ENCODE peak calls at places on chromosome 22, in eight cellular contexts. One of them, this sample, is unnamed. For H3K27me3, the result is how much of the 10 kb centered on the place peaks cover.

GRCh38 chr22:27372969-27373670 is 428.4 kb downstream of the MN1 start:
- DNase-seq in esophagus squamous epithelium: no peak
- DNase-seq in thyroid gland: peak
- DNase-seq in heart left ventricle: no peak
- DNase-seq in ovary: no peak
- DNase-seq in IMR-90: no peak
- DNase-seq in HCT116: no peak
- DNase-seq in adrenal gland: no peak
- DNase-seq in this sample: no peak

GRCh38 chr22:33787645-33788456 is 132.4 kb downstream of the LARGE1 start:
- DNase-seq in esophagus squamous epithelium: no peak
- DNase-seq in thyroid gland: no peak
- DNase-seq in heart left ventricle: no peak
- DNase-seq in ovary: no peak
- DNase-seq in IMR-90: peak
- DNase-seq in HCT116: no peak
- DNase-seq in adrenal gland: no peak
- DNase-seq in this sample: no peak

GRCh38 chr22:45246060-45246985 is 5.6 kb upstream of the KIAA0930 start:
- DNase-seq in esophagus squamous epithelium: no peak
- DNase-seq in thyroid gland: no peak
- DNase-seq in heart left ventricle: no peak
- DNase-seq in ovary: no peak
- DNase-seq in IMR-90: peak
- DNase-seq in HCT116: peak
- DNase-seq in adrenal gland: no peak
- DNase-seq in this sample: no peak

GRCh38 chr22:22772396-22772795 is 115.2 kb upstream of the IGLL5 start:
- DNase-seq in esophagus squamous epithelium: no peak
- DNase-seq in thyroid gland: no peak
- DNase-seq in heart left ventricle: no peak
- DNase-seq in ovary: no peak
- DNase-seq in IMR-90: no peak
- DNase-seq in HCT116: no peak
- DNase-seq in adrenal gland: no peak
- DNase-seq in this sample: no peak

GRCh38 chr22:30602049-30602448 is 4.9 kb upstream of the TCN2 start:
- DNase-seq in esophagus squamous epithelium: no peak
- DNase-seq in thyroid gland: no peak
- DNase-seq in heart left ventricle: no peak
- DNase-seq in ovary: no peak
- DNase-seq in IMR-90: peak
- DNase-seq in HCT116: peak
- DNase-seq in adrenal gland: no peak
- DNase-seq in this sample: no peak

GRCh38 chr22:46390105-46390651 is 54.7 kb downstream of the TRMU start:
- DNase-seq in esophagus squamous epithelium: no peak
- DNase-seq in thyroid gland: no peak
- DNase-seq in heart left ventricle: no peak
- DNase-seq in ovary: no peak
- DNase-seq in IMR-90: no peak
- DNase-seq in HCT116: no peak
- DNase-seq in adrenal gland: no peak
- DNase-seq in this sample: no peak

GRCh38 chr22:46025225-46025972 is 48.4 kb upstream of the WNT7B start:
- DNase-seq in esophagus squamous epithelium: no peak
- DNase-seq in thyroid gland: no peak
- DNase-seq in heart left ventricle: no peak
- DNase-seq in ovary: peak
- DNase-seq in IMR-90: no peak
- DNase-seq in HCT116: no peak
- DNase-seq in adrenal gland: peak
- DNase-seq in this sample: no peak

GRCh38 chr22:38868886-38869381 is 3.1 kb downstream of the CBX6 start:
- DNase-seq in esophagus squamous epithelium: no peak
- DNase-seq in thyroid gland: peak
- DNase-seq in heart left ventricle: peak
- DNase-seq in ovary: peak
- DNase-seq in IMR-90: peak
- DNase-seq in HCT116: peak
- DNase-seq in adrenal gland: peak
- DNase-seq in this sample: peak

GRCh38 chr22:35202376-35202775 is 54.9 kb upstream of the HMGXB4 start:
- DNase-seq in esophagus squamous epithelium: no peak
- DNase-seq in thyroid gland: no peak
- DNase-seq in heart left ventricle: no peak
- DNase-seq in ovary: no peak
- DNase-seq in IMR-90: no peak
- DNase-seq in HCT116: no peak
- DNase-seq in adrenal gland: no peak
- DNase-seq in this sample: no peak

GRCh38 chr22:48452766-48453165 is 1374.9 kb downstream of the BRD1 start:
- DNase-seq in esophagus squamous epithelium: no peak
- DNase-seq in thyroid gland: no peak
- DNase-seq in heart left ventricle: no peak
- DNase-seq in ovary: no peak
- DNase-seq in IMR-90: no peak
- DNase-seq in HCT116: no peak
- DNase-seq in adrenal gland: no peak
- DNase-seq in this sample: no peak

GRCh38 chr22:25062378-25063095 is 110.0 kb downstream of the KIAA1671 start:
- DNase-seq in esophagus squamous epithelium: no peak
- DNase-seq in thyroid gland: peak
- DNase-seq in heart left ventricle: no peak
- DNase-seq in ovary: no peak
- DNase-seq in IMR-90: no peak
- DNase-seq in HCT116: no peak
- DNase-seq in adrenal gland: no peak
- DNase-seq in this sample: no peak

GRCh38 chr22:19663286-19663815 is 51.0 kb upstream of the SEPTIN5 start:
- DNase-seq in esophagus squamous epithelium: no peak
- DNase-seq in thyroid gland: peak
- DNase-seq in heart left ventricle: peak
- DNase-seq in ovary: peak
- DNase-seq in IMR-90: peak
- DNase-seq in HCT116: no peak
- DNase-seq in adrenal gland: peak
- DNase-seq in this sample: peak

GRCh38 chr22:39469681-39470461 is 13.1 kb downstream of the MGAT3 start:
- DNase-seq in esophagus squamous epithelium: no peak
- DNase-seq in thyroid gland: no peak
- DNase-seq in heart left ventricle: no peak
- DNase-seq in ovary: no peak
- DNase-seq in IMR-90: no peak
- DNase-seq in HCT116: no peak
- DNase-seq in adrenal gland: no peak
- DNase-seq in this sample: no peak

GRCh38 chr22:24432059-24432853 is 4.9 kb downstream of the ADORA2A start:
- DNase-seq in esophagus squamous epithelium: no peak
- DNase-seq in thyroid gland: peak
- DNase-seq in heart left ventricle: peak
- DNase-seq in ovary: peak
- DNase-seq in IMR-90: peak
- DNase-seq in HCT116: no peak
- DNase-seq in adrenal gland: no peak
- DNase-seq in this sample: peak

GRCh38 chr22:21657361-21658118 is 8.3 kb upstream of the PPIL2 start:
- DNase-seq in esophagus squamous epithelium: peak
- DNase-seq in thyroid gland: peak
- DNase-seq in heart left ventricle: peak
- DNase-seq in ovary: peak
- DNase-seq in IMR-90: peak
- DNase-seq in HCT116: peak
- DNase-seq in adrenal gland: peak
- DNase-seq in this sample: peak

GRCh38 chr22:39574779-39575551 is 4.4 kb downstream of the CACNA1I start:
- DNase-seq in esophagus squamous epithelium: no peak
- DNase-seq in thyroid gland: peak
- DNase-seq in heart left ventricle: no peak
- DNase-seq in ovary: no peak
- DNase-seq in IMR-90: peak
- DNase-seq in HCT116: peak
- DNase-seq in adrenal gland: peak
- DNase-seq in this sample: no peak

GRCh38 chr22:17232406-17232805 is 13.2 kb upstream of the ADA2 start:
- DNase-seq in esophagus squamous epithelium: no peak
- DNase-seq in thyroid gland: no peak
- DNase-seq in heart left ventricle: no peak
- DNase-seq in ovary: no peak
- DNase-seq in IMR-90: no peak
- DNase-seq in HCT116: no peak
- DNase-seq in adrenal gland: no peak
- DNase-seq in this sample: no peak

GRCh38 chr22:39219071-39220050 is 25.4 kb downstream of the PDGFB start:
- DNase-seq in esophagus squamous epithelium: no peak
- DNase-seq in thyroid gland: no peak
- DNase-seq in heart left ventricle: peak
- DNase-seq in ovary: no peak
- DNase-seq in IMR-90: no peak
- DNase-seq in HCT116: no peak
- DNase-seq in adrenal gland: peak
- DNase-seq in this sample: no peak

GRCh38 chr22:46688949-46689348 is 49.1 kb downstream of the CERK start:
- DNase-seq in esophagus squamous epithelium: no peak
- DNase-seq in thyroid gland: no peak
- DNase-seq in heart left ventricle: peak
- DNase-seq in ovary: no peak
- DNase-seq in IMR-90: no peak
- DNase-seq in HCT116: no peak
- DNase-seq in adrenal gland: no peak
- DNase-seq in this sample: no peak

GRCh38 chr22:22609271-22609670 is 35.1 kb upstream of the GGTLC2 start:
- DNase-seq in esophagus squamous epithelium: no peak
- DNase-seq in thyroid gland: no peak
- DNase-seq in heart left ventricle: no peak
- DNase-seq in ovary: no peak
- DNase-seq in IMR-90: peak
- DNase-seq in HCT116: no peak
- DNase-seq in adrenal gland: no peak
- DNase-seq in this sample: no peak

GRCh38 chr22:36383110-36383581 is 4.6 kb downstream of the MYH9 start:
- DNase-seq in esophagus squamous epithelium: no peak
- DNase-seq in thyroid gland: no peak
- DNase-seq in heart left ventricle: no peak
- DNase-seq in ovary: no peak
- DNase-seq in IMR-90: peak
- DNase-seq in HCT116: no peak
- DNase-seq in adrenal gland: no peak
- DNase-seq in this sample: no peak
- TF ChIP-seq POLR2A in esophagus squamous epithelium: peak
- TF ChIP-seq POLR2A in thyroid gland: no peak
- TF ChIP-seq POLR2A in heart left ventricle: no peak
- TF ChIP-seq POLR2A in ovary: no peak
- TF ChIP-seq POLR2A in IMR-90: peak
- TF ChIP-seq POLR2A in HCT116: no peak
- TF ChIP-seq POLR2A in adrenal gland: no peak
- TF ChIP-seq POLR2A in this sample: no peak

GRCh38 chr22:37021041-37021440 is 1.5 kb downstream of the MPST start:
- DNase-seq in esophagus squamous epithelium: no peak
- DNase-seq in thyroid gland: no peak
- DNase-seq in heart left ventricle: no peak
- DNase-seq in ovary: no peak
- DNase-seq in IMR-90: no peak
- DNase-seq in HCT116: no peak
- DNase-seq in adrenal gland: no peak
- DNase-seq in this sample: no peak

GRCh38 chr22:37019309-37020191 is at the start of the genes MPST and TST:
- DNase-seq in esophagus squamous epithelium: no peak
- DNase-seq in thyroid gland: peak
- DNase-seq in heart left ventricle: peak
- DNase-seq in ovary: peak
- DNase-seq in IMR-90: peak
- DNase-seq in HCT116: no peak
- DNase-seq in adrenal gland: peak
- DNase-seq in this sample: peak

GRCh38 chr22:37021710-37022482 is 2.4 kb downstream of the MPST start:
- DNase-seq in esophagus squamous epithelium: no peak
- DNase-seq in thyroid gland: no peak
- DNase-seq in heart left ventricle: no peak
- DNase-seq in ovary: peak
- DNase-seq in IMR-90: peak
- DNase-seq in HCT116: peak
- DNase-seq in adrenal gland: no peak
- DNase-seq in this sample: peak

GRCh38 chr22:37018815-37019308 is 385 bp downstream of the TST start:
- DNase-seq in esophagus squamous epithelium: no peak
- DNase-seq in thyroid gland: peak
- DNase-seq in heart left ventricle: peak
- DNase-seq in ovary: peak
- DNase-seq in IMR-90: peak
- DNase-seq in HCT116: no peak
- DNase-seq in adrenal gland: peak
- DNase-seq in this sample: peak

GRCh38 chr22:37020192-37020479 is 594 bp downstream of the MPST start:
- DNase-seq in esophagus squamous epithelium: no peak
- DNase-seq in thyroid gland: peak
- DNase-seq in heart left ventricle: no peak
- DNase-seq in ovary: no peak
- DNase-seq in IMR-90: peak
- DNase-seq in HCT116: peak
- DNase-seq in adrenal gland: no peak
- DNase-seq in this sample: peak
- TF ChIP-seq CTCF in esophagus squamous epithelium: no peak
- TF ChIP-seq CTCF in thyroid gland: no peak
- TF ChIP-seq CTCF in heart left ventricle: no peak
- TF ChIP-seq CTCF in ovary: no peak
- TF ChIP-seq CTCF in IMR-90: no peak
- TF ChIP-seq CTCF in HCT116: no peak
- TF ChIP-seq CTCF in adrenal gland: no peak
- TF ChIP-seq CTCF in this sample: no peak

GRCh38 chr22:31828739-31829138 is 74.9 kb downstream of the DEPDC5 start:
- DNase-seq in esophagus squamous epithelium: no peak
- DNase-seq in thyroid gland: no peak
- DNase-seq in heart left ventricle: no peak
- DNase-seq in ovary: no peak
- DNase-seq in IMR-90: no peak
- DNase-seq in HCT116: no peak
- DNase-seq in adrenal gland: no peak
- DNase-seq in this sample: no peak
- H3K27me3 ChIP-seq in esophagus squamous epithelium: under half
- H3K27me3 ChIP-seq in thyroid gland: under half
- H3K27me3 ChIP-seq in heart left ventricle: under half
- H3K27me3 ChIP-seq in ovary: under half
- H3K27me3 ChIP-seq in IMR-90: under half
- H3K27me3 ChIP-seq in HCT116: under half
- H3K27me3 ChIP-seq in adrenal gland: under half
- H3K27me3 ChIP-seq in this sample: under half

DNA sequence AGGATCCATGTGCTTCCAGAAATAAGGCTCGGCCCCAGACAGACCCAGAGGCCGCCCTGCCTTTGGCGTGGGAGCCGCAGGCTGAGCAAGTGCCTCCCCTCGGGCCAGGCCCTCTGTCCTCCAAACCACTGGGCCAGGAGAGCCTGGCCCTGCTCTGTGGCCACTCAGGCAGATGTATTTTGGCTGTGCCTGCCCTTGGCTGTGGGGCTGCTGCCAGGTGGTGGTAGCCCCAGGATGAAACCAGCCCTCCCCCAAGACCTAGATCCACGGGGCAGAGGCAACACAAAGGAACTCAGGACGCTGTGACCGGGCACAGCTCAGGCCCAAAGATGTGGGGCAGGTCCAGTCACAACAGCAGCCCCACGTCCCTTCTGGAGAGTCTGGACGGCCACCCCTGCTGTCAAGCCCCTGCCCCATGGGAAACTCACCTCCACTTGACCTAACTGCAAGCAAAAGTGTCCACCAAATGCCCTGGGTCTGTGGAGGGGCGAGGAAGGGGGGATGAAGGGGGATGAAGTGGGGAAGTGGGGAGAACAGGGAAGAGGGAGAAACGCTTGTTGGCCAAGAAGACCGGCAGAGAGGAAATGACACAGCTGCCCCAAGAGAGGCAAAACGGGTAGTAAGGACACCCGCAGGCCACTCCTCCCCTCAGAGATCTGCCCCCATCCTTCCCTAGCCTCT is 23.9 kb downstream of the PISD start:
- DNase-seq in esophagus squamous epithelium: no peak
- DNase-seq in thyroid gland: peak
- DNase-seq in heart left ventricle: peak
- DNase-seq in ovary: no peak
- DNase-seq in IMR-90: no peak
- DNase-seq in HCT116: no peak
- DNase-seq in adrenal gland: no peak
- DNase-seq in this sample: no peak
- TF ChIP-seq POLR2A in esophagus squamous epithelium: no peak
- TF ChIP-seq POLR2A in thyroid gland: no peak
- TF ChIP-seq POLR2A in heart left ventricle: no peak
- TF ChIP-seq POLR2A in ovary: no peak
- TF ChIP-seq POLR2A in IMR-90: no peak
- TF ChIP-seq POLR2A in HCT116: no peak
- TF ChIP-seq POLR2A in adrenal gland: no peak
- TF ChIP-seq POLR2A in this sample: no peak